ENCODE peak calls at places on chromosomes 1 and 21, in nine cellular contexts. Y, Q, X, W, L, S, T, J and A are unnamed samples.

GRCh38 chr1:7159116-7159781 is 374.0 kb downstream of the CAMTA1 start:
- DNase-seq in Y (no peak), Q (no peak), X (no peak), W (no peak), L (no peak), S (no peak), T (no peak), J (no peak), A (no peak)

GRCh38 chr1:95122151-95122697 is 5.1 kb downstream of the TLCD4 start:
- DNase-seq in Y (no peak), Q (no peak), X (no peak), W (no peak), L (no peak), S (no peak), T (no peak), J (no peak), A (no peak)

GRCh38 chr21:36509966-36510742 is 30.2 kb upstream of the CLDN14 start:
- DNase-seq in Y (no peak), Q (no peak), X (peak; percentile 21), W (no peak), L (peak; percentile 80), S (no peak), T (no peak), J (no peak), A (no peak)

GRCh38 chr1:245512181-245512888 is 357.6 kb downstream of the KIF26B start:
- DNase-seq in Y (no peak), Q (peak; percentile 31), X (no peak), W (no peak), L (no peak), S (no peak), T (peak; percentile 21), J (no peak), A (no peak)

GRCh38 chr1:86429830-86430229 is 5.9 kb downstream of the CLCA2 start:
- DNase-seq in Y (no peak), Q (peak; percentile 96), X (peak; percentile 88), W (no peak), L (peak; percentile 60), S (no peak), T (peak; percentile 95), J (no peak), A (no peak)

GRCh38 chr21:20110368-20110767 is 887.8 kb upstream of the NCAM2 start:
- DNase-seq in Y (no peak), Q (no peak), X (no peak), W (no peak), L (no peak), S (no peak), T (no peak), J (no peak), A (no peak)

GRCh38 chr1:201624741-201625646 is 86.1 kb downstream of the NAV1 start:
- DNase-seq in Y (no peak), Q (peak; percentile 99), X (peak; percentile 35), W (no peak), L (peak; percentile 30), S (no peak), T (peak; percentile 98), J (no peak), A (no peak)

GRCh38 chr1:11391891-11392290 is 87.1 kb upstream of the DISP3 start:
- DNase-seq in Y (no peak), Q (no peak), X (no peak), W (no peak), L (no peak), S (no peak), T (no peak), J (no peak), A (no peak)

GRCh38 chr1:116284819-116285390 is 88.1 kb upstream of the ATP1A1 start:
- DNase-seq in Y (no peak), Q (no peak), X (no peak), W (no peak), L (no peak), S (no peak), T (no peak), J (no peak), A (no peak)

GRCh38 chr21:16082038-16082816 is 352.4 kb downstream of the USP25 start:
- DNase-seq in Y (no peak), Q (peak; percentile 55), X (no peak), W (no peak), L (no peak), S (no peak), T (peak; percentile 41), J (no peak), A (no peak)
- TF ChIP-seq CTCF in Y (no peak), Q (peak; percentile 29), X (no peak), W (peak; percentile 61), L (peak; percentile 51), S (peak; percentile 53), T (peak; percentile 48), J (peak; percentile 64), A (no peak)

DNA sequence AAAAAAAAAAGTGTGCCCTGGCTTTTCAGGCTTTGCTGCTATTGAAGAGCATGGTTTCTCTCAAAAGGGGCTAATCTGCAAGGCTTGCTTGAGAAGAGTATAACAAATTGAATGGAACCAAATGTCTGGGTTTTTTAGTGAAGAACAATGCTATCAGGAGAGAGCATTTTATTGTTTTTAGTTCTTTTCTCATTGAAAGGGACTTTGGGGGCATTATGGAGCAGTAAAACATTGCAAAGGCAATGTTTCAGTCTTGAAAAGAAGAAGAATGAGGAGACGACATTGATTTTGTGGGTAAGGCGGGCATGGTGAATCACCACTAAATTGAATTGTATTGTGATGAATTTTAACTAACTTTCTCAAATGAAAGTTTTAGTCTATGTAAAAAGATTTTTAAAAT is 28.3 kb downstream of the VCAM1 start:
- DNase-seq in Y (no peak), Q (no peak), X (no peak), W (no peak), L (no peak), S (no peak), T (no peak), J (no peak), A (no peak)
- TF ChIP-seq CTCF in Y (no peak), Q (no peak), X (no peak), W (no peak), L (no peak), S (no peak), T (no peak), J (no peak), A (no peak)

DNA sequence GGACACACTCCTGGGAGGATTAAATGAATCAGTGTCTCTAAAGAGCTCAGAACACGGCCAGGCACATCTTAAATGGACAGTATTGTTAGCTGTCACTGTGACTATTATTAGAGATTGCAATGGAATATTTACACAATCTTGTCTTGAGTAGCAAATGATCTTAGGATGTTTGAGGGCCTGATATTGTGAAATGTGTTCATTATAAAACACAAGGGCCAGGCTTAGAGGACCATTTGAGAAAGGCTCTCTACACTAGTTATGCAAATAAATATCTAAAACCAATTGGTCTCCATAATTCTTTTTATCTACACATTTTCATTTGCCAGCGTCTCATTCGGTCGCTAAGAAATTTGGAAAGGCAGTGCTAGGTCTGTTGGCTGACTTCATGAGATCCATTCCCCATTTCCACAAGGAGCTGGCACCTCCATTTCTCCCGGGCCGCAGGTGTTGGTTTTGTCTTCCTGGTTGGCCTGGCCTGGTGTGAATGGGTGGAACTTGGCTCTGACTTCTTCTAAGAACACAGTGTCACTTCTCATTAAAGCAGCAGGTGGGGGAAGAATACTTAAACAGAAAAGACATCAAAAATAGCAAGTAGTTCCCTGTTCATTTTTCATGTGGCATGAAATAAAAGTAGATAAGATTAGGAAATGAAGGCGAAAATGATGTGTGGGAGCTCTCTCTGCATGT is 56.0 kb upstream of the PLXNA2 start:
- DNase-seq in Y (no peak), Q (no peak), X (no peak), W (no peak), L (peak; percentile 8), S (no peak), T (no peak), J (no peak), A (no peak)
- TF ChIP-seq CTCF in Y (no peak), Q (no peak), X (no peak), W (no peak), L (no peak), S (no peak), T (no peak), J (no peak), A (no peak)

GRCh38 chr1:52359676-52360594 is 6.1 kb downstream of the CC2D1B start:
- DNase-seq in Y (no peak), Q (no peak), X (no peak), W (no peak), L (no peak), S (no peak), T (no peak), J (no peak), A (no peak)
- TF ChIP-seq CTCF in Y (no peak), Q (no peak), X (no peak), W (no peak), L (no peak), S (no peak), T (no peak), J (no peak), A (no peak)

GRCh38 chr1:109493227-109493626 is 667 bp upstream of the CYB561D1 start:
- DNase-seq in Y (no peak), Q (peak; percentile 8), X (no peak), W (no peak), L (no peak), S (no peak), T (no peak), J (no peak), A (no peak)

GRCh38 chr1:109488696-109489095 is 5.0 kb downstream of the ATXN7L2 start:
- DNase-seq in Y (no peak), Q (no peak), X (no peak), W (no peak), L (no peak), S (no peak), T (no peak), J (no peak), A (no peak)

GRCh38 chr1:109491372-109491771 is 2.5 kb upstream of the CYB561D1 start:
- DNase-seq in Y (no peak), Q (no peak), X (no peak), W (no peak), L (no peak), S (no peak), T (no peak), J (no peak), A (no peak)

GRCh38 chr1:109490029-109490933 is 3.6 kb upstream of the CYB561D1 start:
- DNase-seq in Y (peak; percentile 31), Q (peak; percentile 63), X (peak; percentile 54), W (peak; percentile 89), L (peak; percentile 67), S (peak; percentile 75), T (peak; percentile 69), J (peak; percentile 83), A (peak; percentile 68)

GRCh38 chr1:109490934-109491302 is 3.0 kb upstream of the CYB561D1 start:
- DNase-seq in Y (no peak), Q (no peak), X (no peak), W (no peak), L (no peak), S (no peak), T (no peak), J (no peak), A (no peak)
- TF ChIP-seq CTCF in Y (no peak), Q (no peak), X (no peak), W (no peak), L (no peak), S (no peak), T (no peak), J (no peak), A (no peak)

GRCh38 chr1:151346769-151347522 is at the start of gene RFX5:
- DNase-seq in Y (peak; percentile 98), Q (peak; percentile 96), X (peak; percentile 96), W (peak; percentile 97), L (peak; percentile 98), S (peak; percentile 95), T (peak; percentile 95), J (peak; percentile 94), A (peak; percentile 88)
- TF ChIP-seq CTCF in Y (no peak), Q (no peak), X (no peak), W (no peak), L (no peak), S (no peak), T (no peak), J (no peak), A (no peak)